ENCODE peak calls at places on chromosomes 13 and 19, in six cellular contexts. U, N, D, Q, P and W are unnamed samples.

GRCh38 chr19:2394669-2395292 is 32.6 kb downstream of the TIMM13 start:
- DNase-seq in U (no peak), N (no peak), D (no peak), Q (no peak), P (no peak), W (no peak)

GRCh38 chr19:50266896-50267295 is 62.3 kb downstream of the KCNC3 start:
- DNase-seq in U (no peak), N (no peak), D (no peak), Q (peak), P (peak), W (no peak)

GRCh38 chr13:51370811-51371210 is 31.3 kb downstream of the SERPINE3 start:
- DNase-seq in U (no peak), N (no peak), D (no peak), Q (no peak), P (no peak), W (no peak)

GRCh38 chr13:52414963-52415362 is 9.0 kb upstream of the THSD1 start:
- DNase-seq in U (no peak), N (peak), D (no peak), Q (no peak), P (no peak), W (no peak)

GRCh38 chr19:41323023-41323422 is 13.1 kb downstream of the CCDC97 start:
- DNase-seq in U (no peak), N (peak), D (no peak), Q (peak), P (no peak), W (no peak)

GRCh38 chr13:31699650-31700049 is 39.7 kb upstream of the RXFP2 start:
- DNase-seq in U (no peak), N (peak), D (no peak), Q (no peak), P (peak), W (no peak)

GRCh38 chr19:30431591-30431990 is 59.4 kb downstream of the ZNF536 start:
- DNase-seq in U (no peak), N (no peak), D (no peak), Q (no peak), P (no peak), W (no peak)

GRCh38 chr19:17854061-17854460 is 5.6 kb upstream of the RPL18A start:
- DNase-seq in U (no peak), N (no peak), D (no peak), Q (no peak), P (no peak), W (no peak)

GRCh38 chr13:108963846-108964600 is 334.6 kb downstream of the MYO16 start:
- DNase-seq in U (no peak), N (peak), D (no peak), Q (no peak), P (no peak), W (no peak)

GRCh38 chr13:75129331-75129730 is 352.6 kb downstream of the TBC1D4 start:
- DNase-seq in U (no peak), N (no peak), D (no peak), Q (no peak), P (no peak), W (no peak)

GRCh38 chr13:21405309-21405708 is 53.8 kb downstream of the ZDHHC20 start:
- DNase-seq in U (no peak), N (no peak), D (no peak), Q (no peak), P (no peak), W (peak)

GRCh38 chr19:33261511-33262192 is 36.0 kb upstream of the SLC7A10 start:
- DNase-seq in U (no peak), N (no peak), D (no peak), Q (no peak), P (no peak), W (no peak)

GRCh38 chr19:31531326-31531725 is 182.1 kb upstream of the TSHZ3 start:
- DNase-seq in U (no peak), N (no peak), D (no peak), Q (no peak), P (no peak), W (no peak)

GRCh38 chr19:1154731-1155351 is 19.2 kb downstream of the SBNO2 start:
- DNase-seq in U (peak), N (peak), D (peak), Q (peak), P (no peak), W (no peak)

GRCh38 chr13:106376411-106377112 is 158.9 kb downstream of the EFNB2 start:
- DNase-seq in U (no peak), N (peak), D (no peak), Q (no peak), P (no peak), W (peak)

GRCh38 chr13:26007261-26007765 is 44.5 kb downstream of the SHISA2 start:
- DNase-seq in U (no peak), N (no peak), D (no peak), Q (no peak), P (no peak), W (no peak)

GRCh38 chr19:738509-739128 is 12.3 kb upstream of the MISP start:
- DNase-seq in U (no peak), N (no peak), D (no peak), Q (no peak), P (no peak), W (no peak)

GRCh38 chr13:28854657-28855056 is 34.5 kb downstream of the MTUS2 start:
- DNase-seq in U (no peak), N (no peak), D (no peak), Q (no peak), P (peak), W (no peak)

GRCh38 chr19:18029617-18030338 is 21.8 kb downstream of the ARRDC2 start:
- DNase-seq in U (no peak), N (no peak), D (no peak), Q (no peak), P (no peak), W (no peak)

GRCh38 chr13:43861863-43862262 is 17.7 kb downstream of the CCDC122 start:
- DNase-seq in U (no peak), N (no peak), D (no peak), Q (no peak), P (no peak), W (no peak)

GRCh38 chr13:50161052-50161451 is 145.8 kb downstream of the KCNRG start:
- DNase-seq in U (no peak), N (peak), D (no peak), Q (no peak), P (no peak), W (no peak)

GRCh38 chr19:29378126-29378525 is 147.7 kb upstream of the VSTM2B start:
- DNase-seq in U (no peak), N (no peak), D (no peak), Q (peak), P (no peak), W (no peak)

GRCh38 chr13:113750554-113751399 is 8.2 kb upstream of the TMEM255B start:
- DNase-seq in U (no peak), N (no peak), D (no peak), Q (no peak), P (no peak), W (no peak)

GRCh38 chr19:51327066-51327985 is 14.6 kb downstream of the VSIG10L start:
- DNase-seq in U (no peak), N (peak), D (no peak), Q (no peak), P (peak), W (no peak)

GRCh38 chr13:56909896-56910600 is 230.7 kb upstream of the PRR20A start:
- DNase-seq in U (no peak), N (no peak), D (no peak), Q (peak), P (no peak), W (no peak)

GRCh38 chr13:71137106-71137505 is 729.9 kb downstream of the DACH1 start:
- DNase-seq in U (no peak), N (no peak), D (no peak), Q (no peak), P (no peak), W (no peak)

GRCh38 chr19:19721896-19722295 is 11.0 kb downstream of the ZNF14 start:
- DNase-seq in U (no peak), N (no peak), D (no peak), Q (no peak), P (no peak), W (no peak)

GRCh38 chr13:53694814-53695533 is 666.4 kb downstream of the OLFM4 start:
- DNase-seq in U (no peak), N (no peak), D (no peak), Q (no peak), P (peak), W (no peak)

GRCh38 chr19:43101950-43102349 is 19.4 kb upstream of the PSG2 start:
- DNase-seq in U (no peak), N (no peak), D (no peak), Q (no peak), P (no peak), W (no peak)

GRCh38 chr19:10478903-10479384 is 24.2 kb downstream of the KEAP1 start:
- DNase-seq in U (peak), N (peak), D (peak), Q (peak), P (peak), W (peak)
- H3K27ac ChIP-seq in U (no peak), N (no peak), D (peak), Q (no peak), P (no peak), W (no peak)

GRCh38 chr13:101624210-101624922 is 171.9 kb downstream of the ITGBL1 start:
- DNase-seq in U (no peak), N (no peak), D (no peak), Q (no peak), P (peak), W (no peak)
- H3K27ac ChIP-seq in U (peak), N (no peak), D (peak), Q (no peak), P (no peak), W (no peak)

GRCh38 chr19:4815426-4816387 is 15.8 kb downstream of the TICAM1 start:
- DNase-seq in U (peak), N (peak), D (peak), Q (peak), P (peak), W (peak)
- H3K27ac ChIP-seq in U (no peak), N (no peak), D (peak), Q (no peak), P (no peak), W (peak)

DNA sequence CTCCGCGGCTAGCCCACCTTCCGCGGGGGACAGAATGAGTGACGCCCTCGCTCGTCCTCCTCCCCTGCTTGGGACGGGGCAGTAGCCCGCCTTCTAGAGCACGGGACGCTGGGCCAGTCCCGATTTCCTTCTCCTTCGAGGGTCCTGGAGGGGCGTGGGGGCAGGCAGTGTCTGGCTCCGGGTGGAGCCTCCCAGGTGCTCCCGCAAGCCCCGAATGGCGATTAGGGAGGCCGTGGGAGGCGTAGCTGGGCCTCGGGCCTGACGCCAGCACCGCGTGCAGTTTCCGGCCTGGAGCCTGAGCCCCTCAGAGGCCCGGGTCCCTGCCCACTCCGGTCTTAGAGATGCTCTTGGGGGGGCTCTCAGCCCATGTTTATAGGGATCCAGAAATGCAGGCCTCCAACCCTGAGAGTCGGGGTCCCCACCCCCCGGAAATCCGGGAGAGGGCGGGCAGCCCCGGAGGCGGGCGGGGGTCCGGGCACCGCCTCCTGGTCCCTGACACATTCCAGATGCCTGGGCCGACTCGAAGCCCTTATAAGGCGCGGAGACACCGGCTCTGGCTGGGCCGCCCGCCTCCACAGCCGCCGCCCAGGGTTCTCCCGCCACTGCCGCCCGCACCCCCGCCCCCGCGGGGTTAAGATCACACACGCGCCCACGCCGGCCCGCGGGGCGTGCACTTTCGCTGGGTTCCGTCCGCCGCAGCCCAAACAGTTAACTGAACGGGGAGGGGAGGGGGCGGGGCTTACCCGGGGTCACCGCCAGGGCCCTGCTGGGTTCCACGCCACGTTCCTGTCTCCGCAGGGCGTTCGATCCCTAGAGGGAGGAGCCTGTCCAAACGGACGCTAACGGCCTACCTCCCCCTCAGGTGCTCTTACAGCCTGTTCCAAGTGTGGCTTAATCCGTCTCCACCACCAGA is 1.5 kb downstream of the MYADM start:
- DNase-seq in U (peak), N (peak), D (peak), Q (peak), P (peak), W (peak)
- H3K27ac ChIP-seq in U (peak), N (peak), D (peak), Q (peak), P (peak), W (peak)

GRCh38 chr19:46101293-46101692 is 23.2 kb downstream of the IGFL3 start:
- DNase-seq in U (no peak), N (no peak), D (no peak), Q (no peak), P (peak), W (no peak)
- H3K27ac ChIP-seq in U (no peak), N (no peak), D (no peak), Q (no peak), P (no peak), W (no peak)

GRCh38 chr19:35049456-35049855 is 7.9 kb downstream of the HPN start:
- DNase-seq in U (no peak), N (no peak), D (no peak), Q (no peak), P (no peak), W (no peak)
- H3K27ac ChIP-seq in U (no peak), N (no peak), D (no peak), Q (no peak), P (no peak), W (peak)

DNA sequence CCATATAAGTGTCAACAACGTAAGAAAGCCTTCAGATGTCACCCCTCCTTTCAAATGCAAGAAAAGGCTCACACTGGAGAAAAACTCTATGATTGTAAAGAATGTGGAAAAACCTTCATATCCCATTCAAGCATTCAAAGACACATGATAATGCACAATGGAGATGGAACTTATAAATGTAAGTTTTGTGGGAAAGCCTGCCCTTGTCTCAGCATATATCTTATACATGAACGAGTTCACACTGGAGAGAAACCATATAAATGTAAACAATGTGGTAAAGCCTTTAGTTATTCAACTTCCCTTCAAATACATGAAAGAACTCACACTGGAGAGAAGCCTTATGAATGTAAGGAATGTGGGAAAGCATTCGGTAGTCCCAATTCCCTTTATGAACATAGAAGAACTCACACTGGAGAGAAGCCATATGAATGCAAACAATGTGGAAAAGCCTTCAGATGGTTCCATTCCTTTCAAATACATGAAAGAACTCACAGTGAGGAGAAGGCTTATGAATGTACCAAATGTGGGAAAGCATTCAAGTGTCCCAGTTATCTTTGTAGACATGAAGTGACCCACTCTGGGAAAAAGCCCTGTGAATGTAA is 11.1 kb downstream of the ZNF844 start:
- DNase-seq in U (no peak), N (no peak), D (no peak), Q (no peak), P (no peak), W (no peak)
- H3K27ac ChIP-seq in U (no peak), N (no peak), D (no peak), Q (no peak), P (no peak), W (no peak)

GRCh38 chr13:33284016-33284415 is 1.5 kb downstream of the STARD13 start:
- DNase-seq in U (no peak), N (peak), D (no peak), Q (no peak), P (no peak), W (no peak)
- H3K27ac ChIP-seq in U (peak), N (no peak), D (peak), Q (no peak), P (no peak), W (peak)

GRCh38 chr19:4456566-4456842 is 1.1 kb downstream of the UBXN6 start:
- DNase-seq in U (no peak), N (peak), D (no peak), Q (no peak), P (peak), W (no peak)

GRCh38 chr19:4453232-4454179 is 4.1 kb downstream of the UBXN6 start:
- DNase-seq in U (no peak), N (no peak), D (no peak), Q (no peak), P (no peak), W (no peak)

GRCh38 chr19:4454952-4455738 is 2.4 kb downstream of the UBXN6 start:
- DNase-seq in U (no peak), N (peak), D (peak), Q (no peak), P (no peak), W (no peak)

GRCh38 chr19:4455742-4456565 is 1.6 kb downstream of the UBXN6 start:
- DNase-seq in U (peak), N (peak), D (no peak), Q (peak), P (peak), W (no peak)

GRCh38 chr19:4454621-4454951 is 3.0 kb downstream of the UBXN6 start:
- DNase-seq in U (no peak), N (no peak), D (no peak), Q (no peak), P (no peak), W (no peak)
- H3K27ac ChIP-seq in U (no peak), N (no peak), D (no peak), Q (no peak), P (no peak), W (peak)

DNA sequence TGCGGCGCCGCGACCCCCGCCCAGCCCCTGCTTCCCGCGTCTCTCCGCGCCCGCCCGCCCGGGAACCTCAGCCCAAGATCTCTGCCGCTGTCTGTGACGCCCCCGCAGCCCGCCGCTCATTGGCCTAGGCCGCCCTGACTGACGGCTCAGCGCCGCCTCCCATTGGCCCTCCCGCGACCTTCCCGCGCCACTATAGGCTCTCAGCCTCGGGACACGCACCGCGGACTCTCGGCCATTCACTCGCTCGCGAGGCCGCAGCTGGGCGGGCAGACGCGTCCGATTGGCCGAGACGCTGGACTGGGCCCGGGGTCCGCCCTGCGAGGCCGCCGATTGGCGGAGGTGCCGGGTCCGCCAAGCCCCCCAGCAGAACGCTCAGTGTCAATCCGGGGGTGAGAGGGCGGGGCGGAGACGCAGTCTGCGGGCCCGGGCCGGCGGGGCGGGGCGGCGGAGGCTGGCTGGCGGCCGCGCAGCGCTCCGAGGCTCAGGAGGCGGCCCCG is at the start of gene PRKACA:
- DNase-seq in U (peak), N (peak), D (peak), Q (peak), P (peak), W (peak)
- H3K27ac ChIP-seq in U (peak), N (peak), D (peak), Q (peak), P (peak), W (peak)